ENCODE peak calls at places on chromosomes 2 and 18, in nine cellular contexts. V, E, U, S, L, M, I, X and P are unnamed samples.

GRCh38 chr18:59927246-59927825 is 27.5 kb downstream of the PMAIP1 start:
- DNase-seq in X (no peak), U (peak), I (no peak), L (peak), S (no peak), V (no peak), M (peak), E (no peak), P (peak)

GRCh38 chr2:146652311-146652710 is 1192.5 kb upstream of the ACVR2A start:
- DNase-seq in X (no peak), I (no peak), L (peak), V (no peak), E (no peak), U (peak), S (no peak), M (no peak), P (peak)

GRCh38 chr2:20797096-20797495 is 25.8 kb downstream of the LDAH start:
- DNase-seq in I (no peak), S (no peak), X (no peak), V (no peak), M (no peak), U (no peak), E (no peak), L (no peak), P (no peak)

GRCh38 chr2:74982581-74982980 is 24.1 kb downstream of the POLE4 start:
- DNase-seq in S (no peak), E (no peak), I (no peak), V (no peak), U (peak), L (no peak), X (no peak), M (no peak), P (peak)

GRCh38 chr2:67871696-67872320 is 191.0 kb downstream of the C1D start:
- DNase-seq in X (no peak), M (no peak), L (peak), I (no peak), S (no peak), V (no peak), U (peak), E (no peak), P (peak)

GRCh38 chr2:104872866-104873688 is 19.2 kb downstream of the POU3F3 start:
- DNase-seq in E (peak), I (peak), V (peak), X (peak), L (peak), M (peak), S (peak), U (peak), P (peak)

GRCh38 chr2:227414846-227415245 is 27.1 kb upstream of the SCYGR1 start:
- DNase-seq in U (peak), S (no peak), M (no peak), V (no peak), X (no peak), L (peak), E (no peak), I (no peak), P (peak)

GRCh38 chr2:133266926-133267590 is 301.2 kb downstream of the NCKAP5 start:
- DNase-seq in U (no peak), V (peak), I (no peak), L (no peak), X (no peak), E (no peak), M (no peak), S (peak), P (no peak)

GRCh38 chr2:103135679-103136078 is 373.8 kb downstream of the TMEM182 start:
- DNase-seq in E (no peak), L (no peak), M (no peak), I (no peak), V (no peak), U (no peak), S (no peak), X (no peak), P (no peak)

GRCh38 chr2:7281348-7281747 is 364.1 kb downstream of the RNF144A start:
- DNase-seq in L (no peak), U (no peak), I (no peak), M (peak), E (no peak), X (no peak), V (no peak), S (no peak), P (no peak)

GRCh38 chr2:118168606-118169005 is 80.3 kb downstream of the INSIG2 start:
- DNase-seq in U (no peak), L (peak), M (no peak), E (no peak), X (no peak), V (no peak), I (no peak), S (no peak), P (no peak)

GRCh38 chr18:50396005-50396404 is 21.2 kb downstream of the SKA1 start:
- DNase-seq in V (no peak), L (no peak), I (no peak), X (no peak), S (no peak), U (no peak), M (no peak), E (no peak), P (no peak)

GRCh38 chr2:25483584-25484266 is 142.0 kb upstream of the DNMT3A start:
- DNase-seq in E (no peak), L (peak), V (no peak), I (no peak), U (peak), M (no peak), S (no peak), X (no peak), P (peak)

GRCh38 chr2:231000211-231000904 is 4.4 kb downstream of the SPATA3 start:
- DNase-seq in E (no peak), M (no peak), U (no peak), L (no peak), V (peak), X (peak), S (peak), I (peak), P (no peak)

GRCh38 chr2:142880275-142880674 is 2.8 kb downstream of the KYNU start:
- DNase-seq in E (no peak), U (peak), I (no peak), V (no peak), X (no peak), M (no peak), L (peak), S (no peak), P (peak)

GRCh38 chr2:84373391-84373790 is 85.7 kb downstream of the SUCLG1 start:
- DNase-seq in I (no peak), S (no peak), E (no peak), M (no peak), U (no peak), V (no peak), X (no peak), L (no peak), P (no peak)
- TF ChIP-seq CTCF in I (no peak), S (no peak), E (no peak), M (no peak), U (no peak), V (no peak), X (no peak), L (no peak), P (no peak)

GRCh38 chr2:135701442-135701841 is 40.2 kb upstream of the UBXN4 start:
- DNase-seq in E (no peak), M (no peak), V (no peak), S (no peak), L (peak), I (no peak), U (peak), X (no peak), P (peak)
- H3K4me3 ChIP-seq in E (no peak), M (no peak), V (no peak), S (no peak), L (no peak), I (no peak), U (no peak), X (no peak), P (no peak)

DNA sequence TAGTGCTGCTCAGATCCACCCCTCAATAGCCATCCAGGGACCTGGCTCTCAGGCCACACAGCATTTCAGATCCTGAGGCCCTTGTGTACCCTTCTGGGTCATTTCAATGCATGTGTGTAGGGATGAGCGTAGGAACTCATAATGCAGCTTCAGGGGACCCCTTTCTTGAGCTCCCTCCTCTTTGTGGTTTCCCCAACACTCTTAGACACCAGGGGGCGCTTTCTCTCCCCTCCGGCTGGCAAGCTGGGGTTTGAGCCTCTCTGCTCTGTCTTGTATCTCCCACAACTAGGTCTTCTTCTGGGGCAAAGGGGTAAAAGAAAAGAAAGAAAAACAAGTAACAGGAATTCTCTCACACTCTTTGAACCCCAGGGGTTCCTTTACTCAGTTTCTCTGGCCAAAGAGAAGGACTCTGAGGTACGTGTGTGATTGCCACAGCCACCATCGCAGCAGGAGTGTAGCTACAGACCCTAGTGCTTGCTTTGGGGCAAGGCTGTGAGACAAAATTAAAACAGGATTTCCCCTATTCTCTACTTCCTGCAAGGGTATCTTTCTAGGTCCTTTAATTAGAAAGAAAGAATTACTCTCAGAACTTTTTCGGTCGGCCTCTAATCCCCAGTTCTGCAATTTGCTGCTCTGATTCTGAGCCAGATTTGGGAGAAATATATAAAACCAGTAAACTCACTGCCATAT is 38.0 kb downstream of the CABYR start:
- DNase-seq in X (peak), L (peak), U (peak), I (peak), E (peak), V (peak), M (peak), S (peak), P (peak)
- TF ChIP-seq CTCF in X (no peak), L (peak), U (peak), I (peak), E (peak), V (peak), M (peak), S (peak), P (peak)

DNA sequence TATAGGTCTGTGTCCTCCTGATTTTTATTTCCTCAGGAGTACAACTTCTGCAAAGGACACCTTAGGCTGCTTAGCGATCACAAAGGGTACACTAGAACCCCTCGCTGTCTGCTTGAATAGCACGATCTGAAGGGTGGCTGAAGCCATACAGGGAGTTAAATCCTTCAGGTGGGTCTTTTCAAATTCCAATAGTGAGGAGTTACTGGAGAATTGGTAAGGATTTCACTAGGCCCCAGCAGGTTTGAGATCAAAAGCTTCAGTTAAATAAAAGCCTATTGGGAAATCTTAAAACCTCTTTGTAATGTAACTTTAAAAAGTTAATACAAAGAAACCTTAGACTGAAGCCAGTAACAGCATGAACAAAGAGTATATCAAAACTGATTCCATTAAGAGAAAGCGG is 613.1 kb downstream of the ZEB2 start:
- DNase-seq in L (no peak), I (no peak), X (no peak), S (no peak), U (no peak), V (peak), M (no peak), E (no peak), P (no peak)
- H3K4me3 ChIP-seq in L (no peak), I (no peak), X (no peak), S (peak), U (no peak), V (peak), M (no peak), E (no peak), P (no peak)